ENCODE peak calls at places on chromosomes 11 and 22, in seven cellular contexts. T, X, A, N, R, E and C are unnamed samples.

GRCh38 chr11:32751381-32751780 is 43.1 kb downstream of the CCDC73 start:
- DNase-seq in A (no peak), E (no peak), R (no peak), T (no peak), N (no peak), X (no peak), C (no peak)

GRCh38 chr11:36041988-36042606 is 98.2 kb downstream of the LDLRAD3 start:
- DNase-seq in A (no peak), E (peak), T (no peak), R (no peak), N (no peak), X (no peak), C (peak)

GRCh38 chr22:30251661-30252226 is 5.2 kb upstream of the LIF start:
- DNase-seq in N (no peak), A (no peak), E (peak), R (no peak), X (no peak), T (no peak), C (no peak)

GRCh38 chr22:27110985-27111451 is 453.6 kb downstream of the MIAT start:
- DNase-seq in R (no peak), X (no peak), T (no peak), A (no peak), N (no peak), E (peak), C (no peak)

GRCh38 chr11:107218123-107219084 is 200.1 kb upstream of the GUCY1A2 start:
- DNase-seq in A (no peak), X (no peak), E (no peak), R (no peak), N (no peak), T (no peak), C (no peak)

GRCh38 chr22:44795701-44796630 is 43.6 kb downstream of the ARHGAP8 start:
- DNase-seq in N (no peak), X (no peak), E (no peak), R (no peak), A (no peak), T (no peak), C (no peak)

GRCh38 chr11:27699242-27699925 is 871 bp downstream of the BDNF start:
- DNase-seq in R (no peak), E (peak), A (no peak), T (no peak), N (no peak), X (no peak), C (no peak)

GRCh38 chr11:88206746-88207145 is 31.5 kb upstream of the RAB38 start:
- DNase-seq in N (no peak), R (no peak), E (no peak), X (no peak), A (no peak), T (no peak), C (peak)

GRCh38 chr11:30546334-30546733 is 39.8 kb downstream of the MPPED2 start:
- DNase-seq in R (no peak), E (no peak), N (no peak), A (no peak), X (no peak), T (no peak), C (no peak)

GRCh38 chr11:30478923-30479322 is 107.2 kb downstream of the MPPED2 start:
- DNase-seq in X (no peak), R (no peak), E (no peak), N (no peak), T (no peak), A (no peak), C (no peak)

GRCh38 chr11:86547727-86548126 is 124.7 kb downstream of the ME3 start:
- DNase-seq in R (no peak), N (no peak), T (no peak), A (no peak), E (peak), X (no peak), C (no peak)

GRCh38 chr11:108319541-108320145 is 96.8 kb downstream of the ATM start:
- DNase-seq in A (no peak), X (no peak), E (peak), R (no peak), N (no peak), T (no peak), C (peak)

GRCh38 chr11:23729088-23729487 is 767.8 kb upstream of the LUZP2 start:
- DNase-seq in X (no peak), T (no peak), N (no peak), A (no peak), E (no peak), R (no peak), C (no peak)

GRCh38 chr11:46122955-46123354 is 1.7 kb upstream of the PHF21A start:
- DNase-seq in R (no peak), E (peak), A (no peak), X (no peak), N (no peak), T (no peak), C (no peak)

GRCh38 chr11:17563248-17563647 is 16.2 kb downstream of the OTOG start:
- DNase-seq in N (no peak), A (no peak), T (no peak), E (no peak), X (no peak), R (no peak), C (no peak)

GRCh38 chr22:49369726-49370717 is 457.7 kb downstream of the BRD1 start:
- DNase-seq in E (no peak), T (no peak), N (no peak), X (no peak), A (no peak), R (no peak), C (no peak)

GRCh38 chr11:44564198-44564597 is 1.3 kb upstream of the CD82 start:
- DNase-seq in N (no peak), A (no peak), T (no peak), E (no peak), R (no peak), X (no peak), C (no peak)